ENCODE peak calls at places on chromosomes 12 and 14, in ten cellular contexts. K is GM23248, T is fibroblast of lung, X is IMR-90, R is H9, H is neural progenitor cell, G is astrocyte, D is endothelial cell of umbilical vein, Q is mesenchymal stem cell, L is SK-N-SH. P is an unnamed sample.
A peak's percentile ranks its signal among the peaks of the same experiment; 100 is the strongest.

GRCh38 chr14:32366256-32366655 is 37.2 kb downstream of the AKAP6 start:
- DNase-seq in Q (peak; percentile 40), R (no peak), L (peak; percentile 34), G (peak; percentile 59), H (peak; percentile 6), K (peak; percentile 67), D (no peak), T (peak; percentile 67), X (no peak), P (no peak)

GRCh38 chr14:20501346-20501745 is 4.0 kb upstream of the RNASE10 start:
- DNase-seq in D (peak; percentile 45), K (peak; percentile 77), R (no peak), Q (no peak), L (no peak), H (no peak), G (peak; percentile 18), X (peak; percentile 25), T (peak; percentile 24), P (no peak)

GRCh38 chr14:68782091-68782981 is 10.5 kb downstream of the ZFP36L1 start:
- DNase-seq in Q (no peak), L (no peak), X (no peak), R (no peak), H (no peak), G (no peak), K (no peak), T (no peak), D (no peak), P (no peak)

GRCh38 chr14:68796418-68797101 is 3.7 kb upstream of the ZFP36L1 start:
- DNase-seq in K (peak; percentile 31), G (no peak), L (no peak), X (no peak), D (no peak), R (no peak), Q (peak; percentile 71), H (no peak), T (no peak), P (no peak)

GRCh38 chr12:40137252-40137651 is 31.4 kb upstream of the SLC2A13 start:
- DNase-seq in K (peak; percentile 58), Q (peak; percentile 45), L (no peak), H (no peak), R (no peak), X (peak; percentile 6), D (peak; percentile 13), T (no peak), G (no peak), P (no peak)

GRCh38 chr14:89473979-89474378 is 56.9 kb upstream of the FOXN3 start:
- DNase-seq in K (peak; percentile 53), H (no peak), G (peak; percentile 61), L (peak; percentile 45), Q (peak; percentile 10), R (no peak), X (peak; percentile 92), T (peak; percentile 64), D (no peak), P (no peak)

GRCh38 chr12:81726634-81727033 is 32.5 kb downstream of the PPFIA2 start:
- DNase-seq in L (no peak), X (no peak), H (peak; percentile 66), T (no peak), G (no peak), Q (no peak), D (no peak), R (no peak), K (no peak), P (no peak)

GRCh38 chr14:34356267-34356660 is 105.8 kb downstream of the SPTSSA start:
- DNase-seq in G (no peak), D (no peak), T (peak; percentile 24), L (no peak), H (no peak), Q (peak; percentile 62), R (no peak), K (peak; percentile 28), X (peak; percentile 7), P (no peak)

GRCh38 chr14:77316872-77317271 is 3.8 kb downstream of the POMT2 start:
- DNase-seq in G (no peak), X (no peak), Q (no peak), R (no peak), K (no peak), L (no peak), D (no peak), H (no peak), T (no peak), P (no peak)

GRCh38 chr12:121198949-121199348 is 11.0 kb upstream of the P2RX4 start:
- DNase-seq in R (no peak), H (no peak), X (no peak), K (no peak), Q (no peak), D (no peak), L (no peak), G (no peak), T (no peak), P (no peak)

GRCh38 chr12:94718114-94718513 is 67.8 kb upstream of the TMCC3 start:
- DNase-seq in L (no peak), D (peak; percentile 60), T (peak; percentile 4), X (no peak), G (no peak), H (no peak), R (no peak), K (no peak), Q (peak; percentile 25), P (no peak)

GRCh38 chr14:100640481-100641273 is 53.5 kb upstream of the BEGAIN start:
- DNase-seq in T (peak; percentile 79), X (peak; percentile 28), Q (peak; percentile 40), K (no peak), H (no peak), L (no peak), D (no peak), G (peak; percentile 72), R (no peak), P (no peak)

GRCh38 chr14:24270537-24271133 is 762 bp downstream of the RABGGTA start:
- DNase-seq in L (no peak), H (no peak), T (peak; percentile 5), R (no peak), X (no peak), K (peak; percentile 55), D (no peak), G (no peak), Q (no peak), P (no peak)

GRCh38 chr12:91990525-91990924 is 155.1 kb downstream of the BTG1 start:
- DNase-seq in T (peak; percentile 65), X (peak; percentile 63), R (no peak), K (no peak), G (peak; percentile 52), H (no peak), D (peak; percentile 97), Q (no peak), L (no peak), P (no peak)

GRCh38 chr12:109983432-109984142 is 12.6 kb downstream of the GIT2 start:
- DNase-seq in X (no peak), T (no peak), L (no peak), R (no peak), D (no peak), H (no peak), K (no peak), Q (no peak), G (no peak), P (no peak)

DNA sequence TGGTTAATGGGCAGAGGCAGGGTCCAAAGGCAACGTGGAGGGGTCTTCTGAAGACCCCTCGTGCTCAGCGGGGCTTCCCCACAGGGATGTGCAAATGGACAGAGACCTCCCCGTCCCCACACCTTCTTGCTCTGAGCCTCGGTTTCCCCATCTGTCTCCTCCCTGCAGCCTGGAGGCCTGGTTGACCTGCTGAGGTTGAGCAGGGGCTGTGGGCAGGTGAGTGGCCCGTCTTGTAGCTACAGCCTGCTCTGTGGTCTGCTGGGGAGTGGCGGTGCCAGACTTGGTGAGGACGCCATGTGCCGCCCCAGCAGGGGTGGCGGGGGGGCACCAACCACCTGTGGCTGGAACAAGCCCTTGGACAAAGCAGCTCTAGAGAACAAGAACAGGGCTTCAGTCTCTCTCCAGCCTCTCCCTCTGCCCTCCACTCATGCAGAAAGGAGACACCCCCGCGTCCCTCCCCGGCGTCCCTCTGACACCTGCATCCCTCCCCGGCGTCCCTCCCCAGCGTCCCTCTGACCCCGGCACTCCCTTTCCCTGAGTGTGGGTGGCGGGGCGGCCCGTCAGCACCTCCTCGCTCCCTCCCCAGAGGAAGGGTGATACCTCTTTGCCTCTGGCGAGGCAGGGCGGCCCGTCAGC is 83.6 kb downstream of the NOC4L start:
- DNase-seq in Q (no peak), G (no peak), K (no peak), X (no peak), T (no peak), R (no peak), L (no peak), D (no peak), H (no peak), P (no peak)
- H3K9ac ChIP-seq in Q (no peak overlapping the region), G (no peak overlapping the region), K (no peak overlapping the region), X (no peak overlapping the region), T (no peak overlapping the region), R (no peak overlapping the region), L (no peak overlapping the region), D (no peak overlapping the region), H (no peak overlapping the region), P (no peak overlapping the region)

DNA sequence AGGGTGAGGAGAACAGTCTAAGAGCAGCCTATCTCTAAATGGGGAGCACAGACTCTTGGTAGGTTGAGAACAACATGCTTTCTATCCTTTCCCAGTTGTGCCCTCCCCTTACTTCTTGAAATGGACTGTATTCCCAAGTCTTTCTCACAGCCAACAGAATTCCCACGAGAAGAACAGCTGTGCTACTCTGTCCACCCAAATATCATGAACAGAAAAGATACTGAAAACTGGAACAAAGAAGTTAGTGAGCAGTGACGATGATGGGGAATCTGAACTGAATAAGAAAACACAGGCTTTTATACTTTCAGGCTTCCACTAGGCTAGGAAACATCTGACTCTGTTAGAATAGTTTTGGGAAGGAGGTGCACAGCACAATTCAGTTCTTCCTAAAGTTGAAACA is 3.4 kb downstream of the NACA start:
- DNase-seq in L (no peak), G (no peak), T (no peak), R (no peak), X (no peak), K (no peak), Q (no peak), D (no peak), H (no peak), P (no peak)
- H3K9ac ChIP-seq in L (no peak overlapping the region), G (peak overlapping the region; percentile 100), T (no peak overlapping the region), R (no peak overlapping the region), X (no peak overlapping the region), K (peak overlapping the region; percentile 99), Q (peak overlapping the region; percentile 98), D (peak overlapping the region; percentile 16), H (no peak overlapping the region), P (no peak overlapping the region)

GRCh38 chr12:99658950-99659349 is 11.4 kb downstream of the GARIN6 start:
- DNase-seq in L (no peak), X (no peak), R (no peak), D (no peak), Q (no peak), G (peak; percentile 0), K (peak; percentile 31), H (no peak), T (peak; percentile 9), P (no peak)
- H3K9ac ChIP-seq in L (no peak overlapping the region), X (no peak overlapping the region), R (no peak overlapping the region), D (no peak overlapping the region), Q (no peak overlapping the region), G (no peak overlapping the region), K (no peak overlapping the region), H (no peak overlapping the region), T (no peak overlapping the region), P (no peak overlapping the region)

DNA sequence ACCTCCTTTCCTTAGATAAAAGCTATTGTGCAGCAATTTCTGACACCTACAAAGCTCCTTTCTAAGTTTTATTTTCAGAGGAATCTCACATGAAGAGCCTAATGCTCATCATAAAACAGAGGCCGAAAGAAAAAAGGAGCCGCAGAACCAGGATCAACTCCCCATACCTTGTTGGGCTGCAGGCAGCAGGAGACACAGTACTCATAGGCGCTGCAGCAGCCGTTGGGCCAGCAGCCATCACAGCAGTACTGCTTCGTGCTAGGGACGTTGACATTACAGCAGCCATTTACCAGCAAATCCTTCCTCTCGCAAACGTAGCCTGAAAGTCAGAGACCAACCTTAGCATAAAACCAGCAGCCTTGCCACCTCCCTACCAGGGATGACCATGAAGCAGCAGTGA is 17.7 kb downstream of the SPRING1 start:
- DNase-seq in T (no peak), G (no peak), H (no peak), R (no peak), L (no peak), Q (no peak), D (no peak), K (no peak), X (no peak), P (no peak)
- H3K9ac ChIP-seq in T (no peak overlapping the region), G (no peak overlapping the region), H (no peak overlapping the region), R (no peak overlapping the region), L (no peak overlapping the region), Q (no peak overlapping the region), D (no peak overlapping the region), K (no peak overlapping the region), X (no peak overlapping the region), P (no peak overlapping the region)